ENCODE peak calls at places on chromosomes 2 and 18, in four cellular contexts. B is OCI-M1, J is EL, F is mesothelial cell of epicardium. C is an unnamed sample.

GRCh38 chr2:158936978-158937377 is 31.5 kb upstream of the TANC1 start:
- DNase-seq in F (no peak), B (no peak), J (peak; percentile 80), C (peak; percentile 85)

GRCh38 chr2:9990735-9991134 is 39.2 kb downstream of the GRHL1 start:
- DNase-seq in F (no peak), J (no peak), B (no peak), C (no peak)

GRCh38 chr18:21571763-21572162 is 28.7 kb downstream of the ESCO1 start:
- DNase-seq in J (no peak), B (no peak), F (no peak), C (no peak)

GRCh38 chr2:117979911-117980341 is 33.9 kb downstream of the CCDC93 start:
- DNase-seq in F (no peak), B (no peak), J (no peak), C (no peak)

GRCh38 chr2:213763358-213763757 is 479.1 kb downstream of the SPAG16 start:
- DNase-seq in F (no peak), J (no peak), B (no peak), C (no peak)

GRCh38 chr2:227267406-227268115 is 57.5 kb upstream of the MFF start:
- DNase-seq in F (no peak), B (no peak), J (peak; percentile 39), C (no peak)

GRCh38 chr2:168732506-168732905 is 69.9 kb upstream of the NOSTRIN start:
- DNase-seq in J (no peak), F (no peak), B (no peak), C (no peak)

GRCh38 chr18:39057423-39058057 is 1491.9 kb upstream of the CELF4 start:
- DNase-seq in J (peak; percentile 0), B (no peak), F (no peak), C (no peak)

GRCh38 chr18:45330170-45330594 is 285.1 kb upstream of the SLC14A2 start:
- DNase-seq in F (no peak), B (no peak), J (no peak), C (no peak)

GRCh38 chr2:105576440-105577241 is 168.1 kb upstream of the NCK2 start:
- DNase-seq in F (no peak), B (peak; percentile 81), J (peak; percentile 85), C (no peak)

GRCh38 chr2:202072737-202073396 is at the start of gene KIAA2012:
- DNase-seq in F (no peak), J (no peak), B (no peak), C (no peak)

GRCh38 chr2:117853316-117853715 is 38.8 kb downstream of the DDX18 start:
- DNase-seq in F (no peak), B (no peak), J (no peak), C (no peak)

GRCh38 chr18:11392292-11392691 is 217.1 kb upstream of the SLC35G4 start:
- DNase-seq in B (peak; percentile 33), J (no peak), F (no peak), C (no peak)

GRCh38 chr2:140988597-140988996 is 1142.2 kb downstream of the LRP1B start:
- DNase-seq in B (no peak), J (peak; percentile 17), F (no peak), C (no peak)

GRCh38 chr2:231854616-231855125 is 68.4 kb downstream of the COPS7B start:
- DNase-seq in J (no peak), B (no peak), F (no peak), C (no peak)

GRCh38 chr2:205473791-205474190 is 208.5 kb upstream of the NRP2 start:
- DNase-seq in F (no peak), B (no peak), J (no peak), C (no peak)

GRCh38 chr2:190896477-190896876 is 15.9 kb downstream of the GLS start:
- DNase-seq in B (peak; percentile 78), J (no peak), F (no peak), C (no peak)

GRCh38 chr2:138974651-138975050 is 194.5 kb upstream of the NXPH2 start:
- DNase-seq in F (no peak), B (no peak), J (no peak), C (no peak)

GRCh38 chr2:186771850-186772463 is 77.0 kb downstream of the ZSWIM2 start:
- DNase-seq in F (no peak), B (no peak), J (peak; percentile 13), C (no peak)

GRCh38 chr18:2874765-2875164 is 28.0 kb downstream of the EMILIN2 start:
- DNase-seq in F (no peak), J (no peak), B (no peak), C (no peak)

GRCh38 chr2:9552491-9553178 is 3.0 kb downstream of the ADAM17 start:
- DNase-seq in J (peak; percentile 75), F (no peak), B (peak; percentile 92), C (peak; percentile 36)